ENCODE peak calls at places on chromosomes 16 and 17, in ten cellular contexts. Y is MM.1S, Q is astrocyte of the spinal cord, F is hepatocyte, T is coronary artery, P is sigmoid colon, X is osteoblast, R is AG04449, K is AG04450, C is HFFc6. J is an unnamed sample.

GRCh38 chr16:88007321-88007731 is 56.1 kb downstream of the BANP start:
- DNase-seq in T (no peak), Y (no peak), X (no peak), Q (no peak), K (no peak), C (no peak), R (no peak), F (no peak), P (peak; percentile 46), J (no peak)

GRCh38 chr17:29180051-29180787 is at the start of gene MYO18A:
- DNase-seq in T (peak; percentile 86), Q (peak; percentile 69), R (no peak), Y (peak; percentile 76), P (peak; percentile 87), F (peak; percentile 93), X (peak; percentile 100), K (peak; percentile 32), C (peak; percentile 64), J (no peak)

GRCh38 chr17:77489898-77490265 is 349.1 kb downstream of the SEC14L1 start:
- DNase-seq in F (no peak), X (peak; percentile 86), Y (no peak), T (peak; percentile 95), P (peak; percentile 96), K (no peak), Q (no peak), C (no peak), R (no peak), J (peak; percentile 93)

GRCh38 chr17:80724723-80725388 is 180.2 kb downstream of the RPTOR start:
- DNase-seq in K (no peak), P (no peak), X (peak; percentile 91), Y (no peak), T (no peak), F (peak; percentile 45), C (peak; percentile 39), Q (peak; percentile 78), R (no peak), J (no peak)

GRCh38 chr17:10192963-10193362 is 5.4 kb downstream of the GAS7 start:
- DNase-seq in X (no peak), C (peak; percentile 90), R (peak; percentile 51), K (peak; percentile 11), Q (no peak), Y (no peak), T (no peak), F (no peak), P (no peak), J (no peak)

GRCh38 chr17:67165201-67165600 is 79.8 kb downstream of the HELZ start:
- DNase-seq in R (no peak), P (peak; percentile 69), K (no peak), Y (no peak), F (no peak), Q (no peak), X (no peak), T (no peak), C (no peak), J (no peak)

GRCh38 chr16:71945616-71946015 is 50.3 kb downstream of the IST1 start:
- DNase-seq in X (no peak), C (no peak), R (no peak), Q (no peak), F (no peak), K (no peak), T (no peak), P (no peak), Y (no peak), J (no peak)

GRCh38 chr17:78889525-78889924 is 13.5 kb downstream of the CEP295NL start:
- DNase-seq in T (no peak), Q (no peak), P (no peak), Y (peak; percentile 93), F (no peak), R (no peak), C (no peak), K (no peak), X (no peak), J (no peak)

GRCh38 chr17:32746698-32747097 is 130.2 kb downstream of the MYO1D start:
- DNase-seq in Q (no peak), C (peak; percentile 54), Y (no peak), K (no peak), P (no peak), T (no peak), R (no peak), F (no peak), X (no peak), J (no peak)

GRCh38 chr16:16879567-16880251 is 500.8 kb downstream of the NPIPA7 start:
- DNase-seq in K (no peak), C (no peak), X (no peak), Y (no peak), Q (no peak), R (no peak), T (peak; percentile 21), F (no peak), P (no peak), J (no peak)

GRCh38 chr17:3007651-3008121 is 55.7 kb downstream of the OR1D5 start:
- DNase-seq in K (no peak), X (no peak), Y (no peak), F (no peak), R (no peak), C (no peak), P (peak; percentile 58), Q (no peak), T (no peak), J (peak; percentile 75)

GRCh38 chr16:76277099-76278030 is at the start of gene CNTNAP4:
- DNase-seq in X (no peak), Y (no peak), P (peak; percentile 81), K (no peak), R (no peak), F (peak; percentile 13), Q (no peak), T (no peak), C (no peak), J (no peak)

GRCh38 chr16:88468289-88469129 is 15.4 kb downstream of the ZFPM1 start:
- DNase-seq in X (peak; percentile 96), Q (no peak), C (no peak), T (no peak), F (no peak), R (no peak), Y (no peak), P (no peak), K (no peak), J (no peak)

DNA sequence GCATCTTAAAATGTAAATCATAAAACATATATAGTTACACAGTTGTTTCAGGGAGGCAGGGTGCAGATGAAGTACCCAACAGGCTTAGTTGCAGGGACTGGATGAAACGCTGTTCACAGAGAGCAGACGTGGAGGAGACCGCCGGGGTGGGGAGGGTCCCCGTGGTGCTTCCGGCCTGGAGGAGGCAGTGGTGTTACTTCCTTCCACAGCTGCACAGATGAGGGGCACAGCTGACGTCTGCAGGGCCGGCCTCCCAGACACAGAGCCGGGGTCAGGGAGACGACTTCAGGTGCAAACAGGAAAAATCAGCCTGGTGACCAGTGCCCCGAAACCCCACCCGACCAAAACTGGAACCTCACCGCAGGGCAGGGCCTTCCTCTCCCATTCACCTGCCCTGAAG is 17.1 kb downstream of the SPIRE2 start:
- DNase-seq in X (no peak), P (no peak), K (no peak), C (no peak), Y (peak; percentile 12), R (no peak), F (no peak), T (no peak), Q (no peak), J (no peak)
- TF ChIP-seq CTCF in X (no peak), P (no peak), K (no peak), C (no peak), Y (no peak), R (no peak), F (no peak), T (no peak), Q (no peak), J (no peak)

DNA sequence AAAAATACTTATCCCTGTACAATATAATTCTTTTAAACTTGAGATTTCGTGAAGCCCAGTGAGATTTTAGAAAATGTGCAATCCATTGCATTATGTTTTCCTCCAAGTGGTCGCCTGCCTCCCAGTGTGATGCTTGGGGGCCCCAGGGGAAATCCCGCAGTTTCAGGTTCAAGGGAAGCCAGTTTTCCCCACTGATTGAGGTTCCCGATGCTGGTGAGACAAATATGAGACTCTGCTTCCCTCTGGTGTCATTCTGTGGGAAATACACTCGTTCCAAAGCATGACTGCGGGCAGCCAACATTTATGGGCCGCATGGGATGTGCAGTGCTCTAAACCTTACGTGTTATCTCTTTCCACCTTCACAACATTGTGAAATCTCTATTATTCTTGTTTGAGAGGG is 200.8 kb downstream of the PRKCB start:
- DNase-seq in P (no peak), Y (peak; percentile 40), R (no peak), Q (peak; percentile 20), T (no peak), C (peak; percentile 41), X (peak; percentile 90), K (no peak), F (peak; percentile 75), J (no peak)
- TF ChIP-seq CTCF in P (peak; percentile 51), Y (peak; percentile 71), R (peak; percentile 75), Q (peak; percentile 62), T (peak; percentile 32), C (peak; percentile 78), X (peak; percentile 68), K (peak; percentile 68), F (peak; percentile 78), J (peak; percentile 85)

DNA sequence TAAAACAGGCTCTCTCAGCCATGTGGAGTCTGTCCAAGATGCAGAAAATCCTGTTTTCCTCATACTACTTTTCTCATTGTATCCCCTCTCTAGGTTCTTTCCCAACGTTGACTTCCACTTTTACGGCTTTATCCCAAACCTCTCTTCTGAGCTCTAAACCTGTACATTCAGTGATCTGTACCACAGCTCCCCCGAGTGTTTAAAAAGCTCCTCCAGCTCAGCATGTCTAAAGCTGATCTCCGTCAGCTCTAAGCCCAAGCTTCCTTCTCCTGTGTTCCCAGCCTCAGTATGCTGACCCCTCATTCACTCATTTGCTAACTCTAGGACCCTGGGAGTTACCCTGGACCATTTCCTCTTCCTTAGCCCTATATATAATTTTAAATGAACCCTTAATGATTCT is 144.6 kb downstream of the DNAH9 start:
- DNase-seq in Y (no peak), P (no peak), R (no peak), X (no peak), C (no peak), Q (no peak), F (peak; percentile 40), T (no peak), K (no peak), J (no peak)
- TF ChIP-seq CTCF in Y (no peak), P (no peak), R (no peak), X (no peak), C (no peak), Q (no peak), F (peak; percentile 35), T (no peak), K (no peak), J (no peak)

DNA sequence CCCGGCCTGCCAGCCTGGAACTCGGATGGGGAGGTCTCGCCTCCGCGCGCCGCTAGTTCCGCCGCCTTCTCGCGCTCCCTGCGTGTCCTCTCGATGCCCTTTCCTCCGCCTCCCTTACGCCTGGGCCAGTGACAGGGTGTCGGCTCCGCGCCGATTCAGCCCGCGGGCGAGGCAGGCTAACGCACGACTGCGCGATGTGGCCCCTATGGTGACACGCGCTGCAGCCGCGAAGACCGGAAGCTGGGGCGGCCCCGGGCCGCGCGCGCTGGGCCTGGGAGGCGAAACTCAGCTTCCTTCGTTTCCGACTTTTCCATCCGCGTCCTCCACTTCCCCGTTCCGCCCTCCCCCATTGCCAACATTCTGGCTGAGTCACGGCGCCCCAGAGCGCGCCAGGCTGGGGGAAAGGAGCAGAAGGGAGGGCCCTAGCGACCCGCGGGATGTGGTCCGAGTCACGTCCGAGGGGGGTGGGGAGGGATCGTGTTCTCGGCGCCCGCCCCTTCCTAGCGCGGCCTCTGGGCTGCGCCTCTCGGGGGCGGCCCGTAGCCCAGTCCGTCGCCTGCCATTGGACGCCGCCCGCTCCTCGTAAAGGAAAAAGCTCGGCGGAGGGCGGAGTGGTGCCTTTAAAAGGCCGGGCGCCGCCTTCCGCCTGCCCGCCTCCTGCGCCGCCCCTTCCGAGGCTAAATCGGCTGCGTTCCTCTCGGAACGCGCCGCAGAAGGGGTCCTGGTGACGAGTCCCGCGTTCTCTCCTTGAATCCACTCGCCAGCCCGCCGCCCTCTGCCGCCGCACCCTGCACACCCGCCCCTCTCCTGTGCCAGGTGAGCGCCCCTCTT is at the start of gene ALDOA:
- DNase-seq in T (peak; percentile 99), K (peak; percentile 98), C (peak; percentile 98), P (peak; percentile 99), R (peak; percentile 91), X (peak; percentile 99), Q (peak; percentile 100), Y (peak; percentile 97), F (peak; percentile 99), J (peak; percentile 99)
- TF ChIP-seq CTCF in T (no peak), K (no peak), C (peak; percentile 35), P (no peak), R (no peak), X (no peak), Q (no peak), Y (no peak), F (no peak), J (peak; percentile 1)

J was measured in chondrocyte.